ENCODE peak calls at places on chromosomes 1 and 21, in ten cellular contexts. K is AG04450; Z is HL-60; V is thyroid gland; X is Peyer's patch; A is AG09309; P is CD8-positive, alpha-beta T cell; I is NB4; D is foreskin fibroblast; S is RWPE1. W is an unnamed sample.
A peak's percentile ranks its signal among the peaks of the same experiment; 100 is the strongest.

GRCh38 chr1:30451532-30452125 is 271.8 kb downstream of the MATN1 start:
- DNase-seq in K (no peak), Z (no peak), V (no peak), X (peak; percentile 14), A (no peak), P (no peak), I (no peak), D (no peak), S (no peak), W (peak; percentile 7)

GRCh38 chr1:36223373-36223995 is 759 bp upstream of the THRAP3 start:
- DNase-seq in K (no peak), Z (peak; percentile 43), V (no peak), X (peak; percentile 51), A (peak; percentile 52), P (peak; percentile 54), I (peak; percentile 67), D (peak; percentile 54), S (no peak), W (no peak)

GRCh38 chr1:234768569-234769283 is 158.7 kb upstream of the IRF2BP2 start:
- DNase-seq in K (no peak), Z (no peak), V (no peak), X (peak; percentile 75), A (no peak), P (peak; percentile 55), I (peak; percentile 81), D (no peak), S (no peak), W (no peak)

GRCh38 chr1:100423832-100424337 is 71.6 kb downstream of the CDC14A start:
- DNase-seq in K (no peak), Z (no peak), V (no peak), X (no peak), A (no peak), P (peak; percentile 21), I (no peak), D (no peak), S (no peak), W (no peak)

GRCh38 chr21:25186278-25186677 is 421.0 kb downstream of the MRPL39 start:
- DNase-seq in K (no peak), Z (no peak), V (peak; percentile 76), X (peak; percentile 49), A (no peak), P (no peak), I (no peak), D (no peak), S (no peak), W (no peak)

GRCh38 chr21:17454315-17455027 is 58.4 kb upstream of the CXADR start:
- DNase-seq in K (peak; percentile 44), Z (peak; percentile 15), V (peak; percentile 20), X (no peak), A (peak; percentile 34), P (no peak), I (peak; percentile 71), D (peak; percentile 83), S (peak; percentile 49), W (peak; percentile 34)

GRCh38 chr1:111603979-111604378 is 15.6 kb upstream of the RAP1A start:
- DNase-seq in K (no peak), Z (peak; percentile 19), V (peak; percentile 14), X (peak; percentile 90), A (no peak), P (peak; percentile 89), I (peak; percentile 19), D (no peak), S (no peak), W (no peak)

GRCh38 chr1:2879591-2879990 is 78.1 kb upstream of the TTC34 start:
- DNase-seq in K (no peak), Z (no peak), V (no peak), X (no peak), A (no peak), P (no peak), I (no peak), D (no peak), S (no peak), W (no peak)

DNA sequence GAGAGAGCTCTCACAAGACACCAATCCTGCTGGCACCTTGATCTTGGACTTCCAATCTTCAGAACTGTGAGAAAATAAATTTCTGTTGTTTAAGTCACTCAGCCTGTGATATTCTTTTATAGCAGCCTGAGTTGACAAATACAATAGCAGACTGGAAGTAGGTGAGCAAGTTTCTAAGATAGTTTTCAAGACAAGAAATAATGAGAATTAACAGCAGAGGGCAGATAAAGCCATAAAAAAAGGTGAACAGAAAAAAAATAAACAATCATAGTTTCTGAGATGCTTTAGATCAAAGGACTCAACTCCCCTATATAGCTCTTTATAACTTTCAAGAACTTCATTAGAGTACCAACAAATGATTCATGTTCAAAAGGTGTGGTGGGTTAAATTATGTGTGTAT is 119.8 kb downstream of the PLPPR5 start:
- DNase-seq in K (no peak), Z (no peak), V (no peak), X (no peak), A (no peak), P (no peak), I (no peak), D (no peak), S (no peak), W (no peak)
- TF ChIP-seq CTCF in K (no peak), Z (no peak), V (no peak), X (no peak), A (no peak), P (no peak), I (no peak), D (no peak), S (no peak), W (no peak)

GRCh38 chr1:161096514-161096913 is 1.6 kb upstream of the KLHDC9 start:
- DNase-seq in K (no peak), Z (peak; percentile 50), V (no peak), X (no peak), A (peak; percentile 62), P (no peak), I (no peak), D (peak; percentile 67), S (peak; percentile 53), W (no peak)

GRCh38 chr1:161100534-161100933 is 2.4 kb downstream of the KLHDC9 start:
- DNase-seq in K (no peak), Z (no peak), V (no peak), X (no peak), A (no peak), P (no peak), I (no peak), D (no peak), S (no peak), W (no peak)

GRCh38 chr1:161099090-161099802 is 1.1 kb downstream of the KLHDC9 start:
- DNase-seq in K (no peak), Z (no peak), V (peak; percentile 19), X (no peak), A (no peak), P (no peak), I (no peak), D (no peak), S (no peak), W (no peak)

GRCh38 chr1:161096015-161096414 is 2.1 kb upstream of the KLHDC9 start:
- DNase-seq in K (no peak), Z (no peak), V (no peak), X (no peak), A (no peak), P (no peak), I (no peak), D (no peak), S (no peak), W (no peak)

GRCh38 chr1:161098161-161099068 is at the start of gene KLHDC9:
- DNase-seq in K (no peak), Z (peak; percentile 66), V (peak; percentile 94), X (peak; percentile 93), A (no peak), P (peak; percentile 73), I (no peak), D (peak; percentile 76), S (peak; percentile 82), W (peak; percentile 88)
- TF ChIP-seq CTCF in K (no peak), Z (no peak), V (no peak), X (peak; percentile 37), A (peak; percentile 24), P (no peak), I (no peak), D (no peak), S (no peak), W (peak; percentile 33)

DNA sequence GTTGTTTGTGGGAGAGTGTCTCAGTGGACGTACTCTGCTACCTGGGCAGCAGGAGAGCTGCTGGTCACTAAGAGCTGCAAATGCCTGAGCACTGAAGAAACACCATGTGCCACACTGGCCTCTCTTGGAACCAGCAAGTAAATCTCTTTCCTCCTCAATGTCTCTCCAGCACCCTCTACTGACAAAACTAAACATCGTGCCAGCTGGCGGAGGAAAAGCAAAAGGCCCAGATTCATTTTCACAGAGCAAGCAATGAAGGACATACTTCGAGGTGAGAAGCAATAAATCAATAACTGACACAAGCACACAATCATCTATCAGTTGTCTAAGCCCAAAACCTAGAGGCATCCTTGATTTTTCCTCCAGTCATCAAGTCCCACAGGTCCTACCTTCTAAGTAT is 78.1 kb downstream of the RERE start:
- DNase-seq in K (no peak), Z (no peak), V (no peak), X (no peak), A (no peak), P (no peak), I (peak; percentile 28), D (no peak), S (no peak), W (no peak)
- TF ChIP-seq CTCF in K (no peak), Z (no peak), V (no peak), X (no peak), A (no peak), P (no peak), I (peak; percentile 9), D (no peak), S (no peak), W (peak; percentile 27)

GRCh38 chr1:160077496-160077895 is 3.8 kb upstream of the KCNJ9 start:
- DNase-seq in K (no peak), Z (peak; percentile 24), V (no peak), X (no peak), A (no peak), P (no peak), I (no peak), D (no peak), S (no peak), W (no peak)

GRCh38 chr1:160080381-160081100 is 797 bp upstream of the KCNJ9 start:
- DNase-seq in K (no peak), Z (no peak), V (no peak), X (no peak), A (no peak), P (no peak), I (no peak), D (no peak), S (no peak), W (no peak)

GRCh38 chr1:160076295-160076694 is 5.0 kb upstream of the KCNJ9 start:
- DNase-seq in K (no peak), Z (no peak), V (no peak), X (no peak), A (no peak), P (no peak), I (no peak), D (no peak), S (no peak), W (no peak)

GRCh38 chr1:160079448-160079847 is 1.9 kb upstream of the KCNJ9 start:
- DNase-seq in K (no peak), Z (no peak), V (no peak), X (no peak), A (no peak), P (no peak), I (no peak), D (no peak), S (no peak), W (no peak)

DNA sequence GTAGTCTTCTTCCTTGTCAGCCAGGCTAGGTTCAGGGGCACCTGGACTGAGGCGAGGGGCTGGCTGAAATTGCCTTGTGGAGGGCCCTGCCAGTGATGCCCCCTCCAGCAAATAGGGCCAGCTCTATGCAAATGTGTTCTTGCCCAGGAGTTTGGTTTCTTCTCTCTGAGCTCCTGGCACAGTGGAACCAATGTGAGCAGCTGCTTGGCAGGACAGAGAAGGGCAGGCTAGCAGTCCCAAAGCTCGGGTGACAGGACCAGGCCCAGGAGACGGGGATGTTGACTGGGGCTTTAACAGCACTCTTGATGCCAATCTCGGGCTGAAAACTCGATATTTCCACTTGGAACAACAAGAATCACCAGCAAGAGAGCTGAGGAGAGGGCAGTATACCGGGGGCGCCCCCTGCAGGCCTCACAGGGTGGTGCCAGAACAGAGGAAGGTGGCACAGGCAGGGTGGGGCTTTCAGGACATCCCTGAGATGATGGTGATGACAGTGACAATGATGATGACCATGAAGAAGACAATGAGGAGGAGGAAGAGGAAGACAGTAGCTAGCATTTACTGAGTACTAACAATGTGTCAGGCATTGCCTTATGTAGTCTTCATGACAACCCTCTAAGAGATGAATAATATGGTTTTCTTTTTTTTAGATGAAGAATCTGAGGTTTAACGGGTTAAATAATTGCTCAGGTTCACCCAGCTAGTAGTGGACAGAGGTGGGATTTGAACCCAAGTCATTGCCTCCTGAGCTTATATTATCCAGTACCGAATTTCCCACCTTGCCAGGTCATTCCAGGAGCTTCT is 2.7 kb upstream of the KCNJ9 start:
- DNase-seq in K (no peak), Z (peak; percentile 54), V (peak; percentile 16), X (peak; percentile 71), A (no peak), P (peak; percentile 56), I (peak; percentile 63), D (no peak), S (peak; percentile 14), W (no peak)
- TF ChIP-seq CTCF in K (peak; percentile 65), Z (peak; percentile 62), V (no peak), X (peak; percentile 64), A (peak; percentile 83), P (peak; percentile 84), I (peak; percentile 74), D (peak; percentile 86), S (no peak), W (peak; percentile 74)

W was measured in progenitor cell of endocrine pancreas.